ENCODE peak calls at places on chromosome 21, in five cellular contexts. One of them, this sample, is unnamed.

GRCh38 chr21:36661511-36662309 is 37.2 kb upstream of the SIM2 start:
- DNase-seq in K562: peak
- DNase-seq in lung: no peak
- DNase-seq in cardiac fibroblast: peak
- DNase-seq in PC-9: no peak
- DNase-seq in this sample: no peak

GRCh38 chr21:27023186-27023585 is 56.3 kb upstream of the ADAMTS5 start:
- DNase-seq in lung: no peak
- DNase-seq in PC-9: no peak
- DNase-seq in cardiac fibroblast: no peak
- DNase-seq in K562: no peak
- DNase-seq in this sample: no peak

GRCh38 chr21:45418301-45419071 is 13.5 kb downstream of the COL18A1 start:
- DNase-seq in PC-9: no peak
- DNase-seq in lung: no peak
- DNase-seq in cardiac fibroblast: no peak
- DNase-seq in K562: no peak
- DNase-seq in this sample: no peak

GRCh38 chr21:42316891-42317290 is 1.7 kb upstream of the TFF3 start:
- DNase-seq in lung: no peak
- DNase-seq in K562: no peak
- DNase-seq in PC-9: no peak
- DNase-seq in cardiac fibroblast: no peak
- DNase-seq in this sample: no peak

GRCh38 chr21:26572668-26573381 is at the start of gene CYYR1:
- DNase-seq in K562: no peak
- DNase-seq in lung: no peak
- DNase-seq in PC-9: no peak
- DNase-seq in cardiac fibroblast: peak
- DNase-seq in this sample: no peak

GRCh38 chr21:36419996-36420395 is 34.8 kb downstream of the CHAF1B start:
- DNase-seq in cardiac fibroblast: peak
- DNase-seq in PC-9: peak
- DNase-seq in K562: peak
- DNase-seq in lung: peak
- DNase-seq in this sample: peak

GRCh38 chr21:35428927-35429326 is 379.8 kb upstream of the RUNX1 start:
- DNase-seq in K562: no peak
- DNase-seq in PC-9: no peak
- DNase-seq in cardiac fibroblast: no peak
- DNase-seq in lung: no peak
- DNase-seq in this sample: no peak

GRCh38 chr21:37437376-37438080 is 71.0 kb downstream of the DYRK1A start:
- DNase-seq in lung: no peak
- DNase-seq in K562: no peak
- DNase-seq in cardiac fibroblast: peak
- DNase-seq in PC-9: no peak
- DNase-seq in this sample: no peak

GRCh38 chr21:28111151-28111619 is 881.5 kb downstream of the LTN1 start:
- DNase-seq in PC-9: no peak
- DNase-seq in cardiac fibroblast: peak
- DNase-seq in lung: peak
- DNase-seq in K562: no peak
- DNase-seq in this sample: no peak

GRCh38 chr21:36487641-36488307 is 7.9 kb upstream of the CLDN14 start:
- DNase-seq in cardiac fibroblast: peak
- DNase-seq in K562: no peak
- DNase-seq in lung: peak
- DNase-seq in PC-9: no peak
- DNase-seq in this sample: peak

GRCh38 chr21:31158789-31159581 is 120.7 kb upstream of the KRTAP19-8 start:
- DNase-seq in PC-9: no peak
- DNase-seq in cardiac fibroblast: peak
- DNase-seq in lung: no peak
- DNase-seq in K562: no peak
- DNase-seq in this sample: no peak

GRCh38 chr21:43345746-43346409 is 81.1 kb downstream of the SIK1 start:
- DNase-seq in K562: peak
- DNase-seq in cardiac fibroblast: peak
- DNase-seq in PC-9: peak
- DNase-seq in lung: no peak
- DNase-seq in this sample: no peak

GRCh38 chr21:40381111-40381510 is 465.8 kb downstream of the DSCAM start:
- DNase-seq in K562: no peak
- DNase-seq in cardiac fibroblast: no peak
- DNase-seq in lung: no peak
- DNase-seq in PC-9: no peak
- DNase-seq in this sample: no peak
- H3K4me3 ChIP-seq in K562: no peak
- H3K4me3 ChIP-seq in cardiac fibroblast: no peak
- H3K4me3 ChIP-seq in lung: no peak
- H3K4me3 ChIP-seq in PC-9: no peak
- H3K4me3 ChIP-seq in this sample: no peak

GRCh38 chr21:23524685-23525084 is 2082.6 kb downstream of the MRPL39 start:
- DNase-seq in PC-9: no peak
- DNase-seq in lung: no peak
- DNase-seq in K562: no peak
- DNase-seq in cardiac fibroblast: no peak
- DNase-seq in this sample: no peak

DNA sequence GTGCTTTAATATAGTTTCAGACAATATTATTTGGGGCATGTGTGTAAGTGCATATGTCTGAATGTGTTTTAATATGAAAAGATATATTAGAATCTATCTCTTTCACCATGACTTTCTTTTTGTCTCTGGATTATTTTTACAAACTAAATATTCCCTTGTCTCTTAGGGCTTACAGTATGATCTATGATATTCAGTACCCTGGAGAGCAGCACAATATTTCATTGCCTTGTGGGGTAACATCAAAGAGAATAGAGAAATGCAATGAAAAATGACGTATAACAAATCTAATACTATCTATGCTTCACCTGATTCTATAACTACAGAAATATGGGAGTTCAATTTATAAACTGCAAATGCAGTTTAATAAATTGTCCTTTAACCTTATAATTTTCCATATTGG is 2084.5 kb downstream of the MRPL39 start:
- DNase-seq in cardiac fibroblast: no peak
- DNase-seq in lung: no peak
- DNase-seq in K562: no peak
- DNase-seq in PC-9: no peak
- DNase-seq in this sample: no peak
- TF ChIP-seq CTCF in cardiac fibroblast: no peak
- TF ChIP-seq CTCF in lung: no peak
- TF ChIP-seq CTCF in K562: no peak
- TF ChIP-seq CTCF in PC-9: no peak
- TF ChIP-seq CTCF in this sample: no peak

GRCh38 chr21:38922474-38922873 is 116.7 kb downstream of the ETS2 start:
- DNase-seq in cardiac fibroblast: no peak
- DNase-seq in PC-9: no peak
- DNase-seq in K562: no peak
- DNase-seq in lung: no peak
- DNase-seq in this sample: no peak

GRCh38 chr21:38927776-38928175 is 122.0 kb downstream of the ETS2 start:
- DNase-seq in lung: no peak
- DNase-seq in K562: no peak
- DNase-seq in cardiac fibroblast: no peak
- DNase-seq in PC-9: no peak
- DNase-seq in this sample: no peak

GRCh38 chr21:38929137-38929536 is 123.4 kb downstream of the ETS2 start:
- DNase-seq in lung: no peak
- DNase-seq in K562: no peak
- DNase-seq in cardiac fibroblast: no peak
- DNase-seq in PC-9: no peak
- DNase-seq in this sample: no peak

GRCh38 chr21:38924954-38925353 is 119.2 kb downstream of the ETS2 start:
- DNase-seq in lung: no peak
- DNase-seq in K562: no peak
- DNase-seq in PC-9: no peak
- DNase-seq in cardiac fibroblast: no peak
- DNase-seq in this sample: no peak

GRCh38 chr21:38925923-38926322 is 120.2 kb downstream of the ETS2 start:
- DNase-seq in lung: peak
- DNase-seq in PC-9: peak
- DNase-seq in cardiac fibroblast: peak
- DNase-seq in K562: no peak
- DNase-seq in this sample: no peak
- H3K4me3 ChIP-seq in lung: no peak
- H3K4me3 ChIP-seq in PC-9: peak
- H3K4me3 ChIP-seq in cardiac fibroblast: peak
- H3K4me3 ChIP-seq in K562: no peak
- H3K4me3 ChIP-seq in this sample: peak

GRCh38 chr21:14900058-14900457 is 164.7 kb downstream of the NRIP1 start:
- DNase-seq in PC-9: no peak
- DNase-seq in cardiac fibroblast: peak
- DNase-seq in K562: no peak
- DNase-seq in lung: no peak
- DNase-seq in this sample: peak
- TF ChIP-seq CTCF in PC-9: no peak
- TF ChIP-seq CTCF in cardiac fibroblast: no peak
- TF ChIP-seq CTCF in K562: no peak
- TF ChIP-seq CTCF in lung: no peak
- TF ChIP-seq CTCF in this sample: no peak

DNA sequence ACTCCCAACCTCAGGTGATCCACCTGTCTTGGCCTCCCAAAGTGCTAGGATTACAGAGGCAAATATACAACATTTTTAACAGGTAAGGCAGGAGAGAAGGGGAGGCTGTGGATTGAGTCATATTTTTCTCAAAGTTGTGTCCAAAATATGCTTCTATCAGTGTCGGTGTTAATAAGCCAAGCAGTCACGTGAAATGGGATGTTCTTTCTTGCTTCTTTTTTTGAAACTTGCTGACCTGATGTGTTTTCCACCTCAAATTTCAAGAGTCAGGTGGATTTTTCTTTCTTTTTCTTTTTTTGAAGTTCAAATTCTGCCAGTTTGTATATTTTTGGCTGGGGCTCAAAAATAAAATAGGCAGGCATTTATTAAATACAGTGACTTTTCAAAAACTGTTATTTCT is 91.5 kb downstream of the PCP4 start:
- DNase-seq in K562: no peak
- DNase-seq in PC-9: no peak
- DNase-seq in cardiac fibroblast: no peak
- DNase-seq in lung: no peak
- DNase-seq in this sample: no peak
- H3K4me3 ChIP-seq in K562: no peak
- H3K4me3 ChIP-seq in PC-9: no peak
- H3K4me3 ChIP-seq in cardiac fibroblast: no peak
- H3K4me3 ChIP-seq in lung: no peak
- H3K4me3 ChIP-seq in this sample: no peak

GRCh38 chr21:25350056-25350455 is 257.2 kb downstream of the MRPL39 start:
- DNase-seq in lung: no peak
- DNase-seq in PC-9: no peak
- DNase-seq in cardiac fibroblast: peak
- DNase-seq in K562: peak
- DNase-seq in this sample: no peak
- TF ChIP-seq CTCF in lung: no peak
- TF ChIP-seq CTCF in PC-9: peak
- TF ChIP-seq CTCF in cardiac fibroblast: peak
- TF ChIP-seq CTCF in K562: peak
- TF ChIP-seq CTCF in this sample: peak

This sample was measured in keratinocyte.